ENCODE peak calls at places on chromosomes 2 and 18, in ten cellular contexts. S is CD8-positive, alpha-beta T cell; Y is pons; I is CD4-positive, CD25-positive, alpha-beta regulatory T cell; V is SJSA1; Q is NCI-H1092 treated with DMSO at 0.1 percent for 48 hours; Z is EL; D is NCI-H187 treated with DMSO at 0.1 percent for 48 hours; T is HCEC 1CT; A is C1 segment of cervical spinal cord. K is an unnamed sample.

GRCh38 chr2:234949762-234950434 is 1.9 kb upstream of the SH3BP4 start:
- DNase-seq in S (no peak), Z (peak), A (no peak), Q (no peak), I (no peak), D (no peak), Y (peak), V (peak), T (peak), K (no peak)

GRCh38 chr18:3048121-3048520 is 35.2 kb upstream of the LPIN2 start:
- DNase-seq in S (no peak), A (no peak), I (no peak), Z (no peak), D (no peak), Y (peak), V (no peak), T (no peak), Q (no peak), K (no peak)

GRCh38 chr2:101811226-101812015 is 113.9 kb downstream of the MAP4K4 start:
- DNase-seq in Y (no peak), S (no peak), Q (no peak), I (no peak), V (no peak), T (no peak), Z (no peak), A (no peak), D (no peak), K (no peak)

GRCh38 chr18:63974991-63975390 is 5.1 kb downstream of the SERPINB8 start:
- DNase-seq in Y (peak), A (no peak), Q (peak), S (no peak), V (no peak), Z (peak), I (peak), D (no peak), T (peak), K (no peak)

GRCh38 chr2:140013556-140014270 is 1233.5 kb upstream of the NXPH2 start:
- DNase-seq in V (no peak), T (no peak), A (no peak), Z (no peak), I (no peak), D (no peak), Y (no peak), Q (no peak), S (no peak), K (no peak)

GRCh38 chr2:144357623-144358400 is 162.1 kb downstream of the ZEB2 start:
- DNase-seq in I (peak), V (peak), D (no peak), A (no peak), T (peak), Q (no peak), Y (no peak), Z (peak), S (no peak), K (no peak)

GRCh38 chr2:70994055-70994444 is 623 bp downstream of the TEX261 start:
- DNase-seq in Q (peak), I (no peak), Z (peak), A (no peak), T (no peak), S (no peak), Y (no peak), D (no peak), V (peak), K (peak)

GRCh38 chr2:165793161-165793778 is 777 bp downstream of the GALNT3 start:
- DNase-seq in I (no peak), Y (no peak), D (no peak), Z (peak), Q (no peak), A (no peak), T (peak), S (no peak), V (no peak), K (no peak)

GRCh38 chr2:174340400-174341300 is 5.9 kb downstream of the SP9 start:
- DNase-seq in I (peak), T (no peak), Q (no peak), Z (peak), Y (no peak), A (no peak), V (no peak), D (no peak), S (no peak), K (no peak)

GRCh38 chr2:70510213-70510820 is 43.3 kb downstream of the TGFA start:
- DNase-seq in T (no peak), Z (no peak), D (no peak), I (no peak), V (no peak), S (no peak), Q (no peak), A (no peak), Y (no peak), K (no peak)

GRCh38 chr2:137910641-137911040 is 53.6 kb upstream of the HNMT start:
- DNase-seq in I (no peak), T (peak), S (no peak), A (no peak), Z (peak), Y (peak), V (no peak), D (no peak), Q (peak), K (no peak)

GRCh38 chr2:226963528-226963927 is 127.7 kb downstream of the RHBDD1 start:
- DNase-seq in V (no peak), D (no peak), Q (no peak), A (no peak), Y (no peak), Z (peak), S (no peak), T (peak), I (no peak), K (no peak)

GRCh38 chr2:230691005-230691647 is 21.5 kb upstream of the CAB39 start:
- DNase-seq in S (no peak), V (peak), I (no peak), D (no peak), T (peak), Z (peak), A (no peak), Q (no peak), Y (no peak), K (no peak)

GRCh38 chr2:85276571-85277121 is 51.1 kb downstream of the TGOLN2 start:
- DNase-seq in Y (no peak), S (no peak), T (no peak), A (no peak), I (no peak), Z (no peak), V (no peak), Q (no peak), D (no peak), K (no peak)

GRCh38 chr2:121910139-121910538 is 154.7 kb downstream of the TSN start:
- DNase-seq in D (no peak), Q (no peak), S (no peak), V (no peak), I (no peak), Z (no peak), T (no peak), A (no peak), Y (no peak), K (no peak)

GRCh38 chr18:74194691-74195090 is 46.4 kb downstream of the TIMM21 start:
- DNase-seq in D (no peak), S (no peak), A (no peak), Q (no peak), I (no peak), T (no peak), Z (no peak), V (peak), Y (no peak), K (no peak)

GRCh38 chr2:24907106-24907505 is 12.9 kb downstream of the ADCY3 start:
- DNase-seq in I (no peak), T (no peak), V (no peak), Y (no peak), A (no peak), S (no peak), D (no peak), Z (no peak), Q (no peak), K (no peak)

GRCh38 chr18:32714571-32715148 is 58.2 kb downstream of the KLHL14 start:
- DNase-seq in D (peak), T (peak), A (peak), I (peak), V (no peak), Z (no peak), Q (peak), S (no peak), Y (peak), K (peak)

GRCh38 chr2:171107803-171108202 is 52.9 kb downstream of the TLK1 start:
- DNase-seq in T (no peak), Q (no peak), D (no peak), Y (no peak), Z (no peak), S (no peak), V (no peak), A (no peak), I (no peak), K (no peak)

GRCh38 chr18:71237636-71238035 is 948.8 kb downstream of the SOCS6 start:
- DNase-seq in V (no peak), S (no peak), T (no peak), I (no peak), Z (no peak), A (no peak), Q (no peak), D (no peak), Y (no peak), K (no peak)

GRCh38 chr18:62209046-62209445 is 22.0 kb downstream of the RELCH start:
- DNase-seq in Q (no peak), V (no peak), S (no peak), A (no peak), Z (no peak), I (no peak), D (no peak), Y (no peak), T (no peak), K (no peak)

GRCh38 chr2:190466819-190467444 is 58.8 kb downstream of the MFSD6 start:
- DNase-seq in Z (no peak), T (no peak), Y (no peak), A (no peak), I (no peak), V (no peak), S (no peak), Q (peak), D (no peak), K (no peak)

GRCh38 chr2:130890941-130891669 is 54.4 kb downstream of the ARHGEF4 start:
- DNase-seq in T (no peak), I (no peak), Y (no peak), Q (no peak), D (no peak), Z (no peak), V (no peak), S (no peak), A (no peak), K (no peak)

GRCh38 chr2:155223781-155224406 is 525.4 kb downstream of the KCNJ3 start:
- DNase-seq in T (no peak), S (no peak), Y (peak), D (no peak), Z (peak), V (no peak), I (no peak), A (no peak), Q (peak), K (no peak)